ENCODE peak calls at places on chromosomes 4 and X, in seven cellular contexts. O is dorsolateral prefrontal cortex; V is activated T-helper 1 cell treated with anti-CD3 and anti-CD28 coated beads, Interleukin-12 subunit alpha, Interleukin-12 subunit beta, Interleukin-2, Interleukin-4 antibody, amounts not matched to agents 30 ng/mL and 10 ng/mL and 1 ng/mL, durations not matched to agents 14 hours and 24 hours and 36 hours; B is GM04504; C is CD8-positive, alpha-beta T cell; R is A673; X is EL. P is an unnamed sample.

GRCh38 chr4:159178147-159178541 is 75.3 kb downstream of the RAPGEF2 start:
- DNase-seq in O (no peak), V (no peak), B (no peak), C (no peak), R (peak; percentile 42), X (peak; percentile 4), P (no peak)

GRCh38 chr4:157804169-157804543 is 368.7 kb downstream of the GASK1B start:
- DNase-seq in O (no peak), V (no peak), B (no peak), C (no peak), R (no peak), X (no peak), P (no peak)

GRCh38 chr4:180134116-180134866 is 2108.9 kb upstream of the TENM3 start:
- DNase-seq in O (no peak), V (no peak), B (no peak), C (no peak), R (peak; percentile 72), X (no peak), P (no peak)

GRCh38 chr4:161382655-161383054 is 781.1 kb downstream of the FSTL5 start:
- DNase-seq in O (no peak), V (no peak), B (no peak), C (no peak), R (no peak), X (no peak), P (no peak)

GRCh38 chr4:8090312-8090711 is 68.3 kb downstream of the ABLIM2 start:
- DNase-seq in O (no peak), V (no peak), B (no peak), C (no peak), R (no peak), X (peak; percentile 37), P (no peak)

GRCh38 chr4:66750273-66750672 is 795.0 kb downstream of the CENPC start:
- DNase-seq in O (no peak), V (no peak), B (no peak), C (no peak), R (no peak), X (peak; percentile 51), P (no peak)

GRCh38 chr4:151948351-151949016 is 187.7 kb upstream of the GATB start:
- DNase-seq in O (no peak), V (no peak), B (peak; percentile 41), C (no peak), R (no peak), X (peak; percentile 49), P (no peak)

GRCh38 chr4:108382751-108383150 is 214.0 kb upstream of the LEF1 start:
- DNase-seq in O (no peak), V (no peak), B (no peak), C (no peak), R (no peak), X (no peak), P (no peak)

GRCh38 chr4:41927761-41928499 is 7.3 kb upstream of the TMEM33 start:
- DNase-seq in O (no peak), V (no peak), B (no peak), C (no peak), R (no peak), X (no peak), P (no peak)

GRCh38 chr4:48578132-48578964 is 88.3 kb downstream of the ZAR1 start:
- DNase-seq in O (peak; percentile 36), V (peak; percentile 17), B (peak; percentile 50), C (peak; percentile 9), R (peak; percentile 76), X (peak; percentile 65), P (peak; percentile 47)

GRCh38 chr4:100098681-100099080 is 91.6 kb downstream of the DDIT4L start:
- DNase-seq in O (no peak), V (no peak), B (no peak), C (no peak), R (peak; percentile 39), X (no peak), P (no peak)

GRCh38 chr4:98283219-98284199 is 22.3 kb downstream of the RAP1GDS1 start:
- DNase-seq in O (no peak), V (no peak), B (peak; percentile 29), C (no peak), R (no peak), X (peak; percentile 18), P (no peak)

GRCh38 chr4:135319685-135320084 is 1118.1 kb upstream of the PABPC4L start:
- DNase-seq in O (no peak), V (no peak), B (no peak), C (no peak), R (no peak), X (no peak), P (no peak)

GRCh38 chr4:152052431-152053057 is 291.7 kb upstream of the GATB start:
- DNase-seq in O (no peak), V (no peak), B (no peak), C (no peak), R (no peak), X (no peak), P (no peak)

GRCh38 chr4:100836929-100837328 is 319.1 kb upstream of the EMCN start:
- DNase-seq in O (no peak), V (no peak), B (no peak), C (no peak), R (no peak), X (no peak), P (no peak)

GRCh38 chr4:105474110-105474518 is 252 bp upstream of the PPA2 start:
- DNase-seq in O (peak; percentile 81), V (no peak), B (no peak), C (peak; percentile 72), R (peak; percentile 91), X (no peak), P (no peak)

GRCh38 chr4:147799986-147800555 is 68.2 kb downstream of the ARHGAP10 start:
- DNase-seq in O (no peak), V (peak; percentile 70), B (no peak), C (peak; percentile 32), R (no peak), X (no peak), P (peak; percentile 78)

GRCh38 chrX:3345281-3346081 is 971 bp downstream of the MXRA5 start:
- DNase-seq in O (no peak), V (no peak), B (peak; percentile 42), C (no peak), R (no peak), X (peak; percentile 26), P (no peak)

GRCh38 chr4:169234137-169234855 is 36.5 kb downstream of the SH3RF1 start:
- DNase-seq in O (no peak), V (no peak), B (no peak), C (no peak), R (no peak), X (no peak), P (no peak)

GRCh38 chr4:56788081-56788480 is 33.4 kb downstream of the SPINK2 start:
- DNase-seq in O (no peak), V (no peak), B (no peak), C (no peak), R (no peak), X (no peak), P (no peak)

GRCh38 chr4:47562297-47562696 is 77.2 kb downstream of the ATP10D start:
- DNase-seq in O (no peak), V (no peak), B (no peak), C (no peak), R (no peak), X (peak; percentile 55), P (no peak)

GRCh38 chr4:21451032-21451431 is 497.5 kb downstream of the KCNIP4 start:
- DNase-seq in O (no peak), V (no peak), B (no peak), C (no peak), R (no peak), X (peak; percentile 73), P (no peak)

GRCh38 chr4:51842554-51843308 is at the start of gene DCUN1D4:
- DNase-seq in O (peak; percentile 100), V (peak; percentile 98), B (peak; percentile 100), C (peak; percentile 98), R (peak; percentile 97), X (peak; percentile 100), P (peak; percentile 100)

GRCh38 chr4:15906024-15906443 is 32.5 kb downstream of the FGFBP1 start:
- DNase-seq in O (no peak), V (no peak), B (no peak), C (no peak), R (no peak), X (no peak), P (no peak)